ENCODE peak calls at places on chromosomes 6 and 20, in seven cellular contexts. A, H, X, Y, M, V and R are unnamed samples. For H3K36me3 and H3K27me3, the result is how much of the 10 kb centered on the place peaks cover.

GRCh38 chr6:20266851-20267608 is 54.8 kb upstream of the MBOAT1 start:
- DNase-seq in A (no peak), H (no peak), X (peak), Y (no peak), M (no peak), V (no peak), R (no peak)

GRCh38 chr20:528923-529594 is 14.5 kb downstream of the CSNK2A1 start:
- DNase-seq in A (peak), H (peak), X (peak), Y (no peak), M (no peak), V (peak), R (no peak)

GRCh38 chr6:43714311-43715055 is 26.9 kb upstream of the MRPS18A start:
- DNase-seq in A (no peak), H (peak), X (no peak), Y (no peak), M (no peak), V (peak), R (peak)

GRCh38 chr6:89412071-89413005 is at the start of gene RRAGD:
- DNase-seq in A (peak), H (no peak), X (peak), Y (peak), M (peak), V (peak), R (peak)

GRCh38 chr6:168533428-168533827 is 92.4 kb downstream of the SMOC2 start:
- DNase-seq in A (no peak), H (no peak), X (no peak), Y (no peak), M (no peak), V (no peak), R (peak)

GRCh38 chr20:38997622-38998021 is 35.5 kb downstream of the DHX35 start:
- DNase-seq in A (no peak), H (peak), X (no peak), Y (no peak), M (no peak), V (no peak), R (peak)

GRCh38 chr6:4185419-4185818 is 50.0 kb upstream of the ECI2 start:
- DNase-seq in A (no peak), H (no peak), X (no peak), Y (no peak), M (no peak), V (no peak), R (no peak)

GRCh38 chr6:136720045-136720760 is 72.1 kb downstream of the MAP3K5 start:
- DNase-seq in A (no peak), H (no peak), X (no peak), Y (no peak), M (no peak), V (no peak), R (no peak)

GRCh38 chr20:1619861-1620444 is at the start of gene SIRPB1:
- DNase-seq in A (no peak), H (no peak), X (peak), Y (no peak), M (no peak), V (no peak), R (no peak)

GRCh38 chr6:160931378-160932343 is 59.9 kb upstream of the MAP3K4 start:
- DNase-seq in A (no peak), H (no peak), X (peak), Y (no peak), M (no peak), V (peak), R (no peak)

GRCh38 chr20:47922280-47922675 is 137.0 kb upstream of the SULF2 start:
- DNase-seq in A (no peak), H (peak), X (peak), Y (no peak), M (no peak), V (peak), R (no peak)

GRCh38 chr6:147063469-147064031 is 140.7 kb upstream of the STXBP5 start:
- DNase-seq in A (peak), H (peak), X (peak), Y (no peak), M (no peak), V (peak), R (no peak)

GRCh38 chr6:46263709-46264091 is 92.9 kb upstream of the ENPP5 start:
- DNase-seq in A (no peak), H (peak), X (peak), Y (no peak), M (no peak), V (peak), R (no peak)

GRCh38 chr20:12199703-12200102 is 282.0 kb downstream of the BTBD3 start:
- DNase-seq in A (no peak), H (no peak), X (no peak), Y (no peak), M (no peak), V (no peak), R (no peak)

GRCh38 chr20:10603971-10604864 is 69.6 kb downstream of the JAG1 start:
- DNase-seq in A (peak), H (peak), X (peak), Y (no peak), M (no peak), V (peak), R (peak)

GRCh38 chr20:22863881-22864280 is 171.2 kb upstream of the SSTR4 start:
- DNase-seq in A (no peak), H (no peak), X (no peak), Y (no peak), M (no peak), V (no peak), R (peak)

GRCh38 chr20:11267131-11267761 is 593.4 kb upstream of the JAG1 start:
- DNase-seq in A (peak), H (peak), X (peak), Y (peak), M (no peak), V (peak), R (peak)

GRCh38 chr20:51386586-51386985 is 155.9 kb downstream of the NFATC2 start:
- DNase-seq in A (no peak), H (no peak), X (no peak), Y (no peak), M (no peak), V (no peak), R (no peak)

GRCh38 chr20:17556842-17557674 is 12.8 kb upstream of the DSTN start:
- DNase-seq in A (peak), H (peak), X (peak), Y (peak), M (no peak), V (peak), R (no peak)

GRCh38 chr6:37516076-37516919 is 16.6 kb upstream of the CCDC167 start:
- DNase-seq in A (no peak), H (no peak), X (peak), Y (peak), M (peak), V (no peak), R (peak)

GRCh38 chr6:1608976-1609661 is 596 bp upstream of the FOXC1 start:
- DNase-seq in A (peak), H (no peak), X (peak), Y (peak), M (no peak), V (peak), R (peak)

GRCh38 chr6:128538763-128539162 is 18.4 kb upstream of the PTPRK start:
- DNase-seq in A (peak), H (no peak), X (peak), Y (no peak), M (no peak), V (no peak), R (no peak)

GRCh38 chr6:32666420-32667300 is at the start of gene HLA-DQB1:
- DNase-seq in A (no peak), H (no peak), X (peak), Y (peak), M (peak), V (peak), R (no peak)

GRCh38 chr6:131080084-131080483 is 17.0 kb upstream of the EPB41L2 start:
- DNase-seq in A (no peak), H (no peak), X (no peak), Y (no peak), M (no peak), V (no peak), R (no peak)

GRCh38 chr6:149897015-149897697 is 757 bp downstream of the RAET1E start:
- DNase-seq in A (peak), H (peak), X (peak), Y (peak), M (no peak), V (peak), R (peak)

GRCh38 chr6:105642708-105643107 is 239.8 kb upstream of the PREP start:
- DNase-seq in A (peak), H (peak), X (peak), Y (no peak), M (no peak), V (peak), R (no peak)

GRCh38 chr6:105646391-105646867 is 243.5 kb upstream of the PREP start:
- DNase-seq in A (no peak), H (peak), X (peak), Y (no peak), M (no peak), V (no peak), R (no peak)

GRCh38 chr6:105645166-105645565 is 242.3 kb upstream of the PREP start:
- DNase-seq in A (no peak), H (no peak), X (no peak), Y (no peak), M (no peak), V (peak), R (no peak)

GRCh38 chr6:105645958-105646357 is 243.1 kb upstream of the PREP start:
- DNase-seq in A (no peak), H (no peak), X (no peak), Y (no peak), M (no peak), V (no peak), R (no peak)

GRCh38 chr6:105644073-105644489 is 241.2 kb upstream of the PREP start:
- DNase-seq in A (no peak), H (no peak), X (no peak), Y (no peak), M (no peak), V (no peak), R (no peak)
- H3K4me3 ChIP-seq in A (no peak), H (no peak), X (no peak), Y (no peak), M (no peak), V (no peak), R (no peak)

GRCh38 chr6:158071121-158072082 is 89.7 kb downstream of the SYNJ2 start:
- DNase-seq in A (no peak), H (no peak), X (no peak), Y (no peak), M (no peak), V (no peak), R (no peak)

GRCh38 chr6:158072083-158072721 is 90.5 kb downstream of the SYNJ2 start:
- DNase-seq in A (peak), H (peak), X (peak), Y (peak), M (peak), V (peak), R (peak)

GRCh38 chr6:158068893-158069799 is 87.5 kb downstream of the SYNJ2 start:
- DNase-seq in A (peak), H (peak), X (peak), Y (no peak), M (no peak), V (peak), R (no peak)

GRCh38 chr6:158068156-158068892 is 86.7 kb downstream of the SYNJ2 start:
- DNase-seq in A (no peak), H (no peak), X (no peak), Y (no peak), M (no peak), V (no peak), R (no peak)

GRCh38 chr6:158070513-158070912 is 88.8 kb downstream of the SYNJ2 start:
- DNase-seq in A (no peak), H (no peak), X (no peak), Y (no peak), M (no peak), V (no peak), R (no peak)
- H3K36me3 ChIP-seq in A (half or more), H (half or more), X (under half), Y (under half), M (under half), V (under half), R (under half)

DNA sequence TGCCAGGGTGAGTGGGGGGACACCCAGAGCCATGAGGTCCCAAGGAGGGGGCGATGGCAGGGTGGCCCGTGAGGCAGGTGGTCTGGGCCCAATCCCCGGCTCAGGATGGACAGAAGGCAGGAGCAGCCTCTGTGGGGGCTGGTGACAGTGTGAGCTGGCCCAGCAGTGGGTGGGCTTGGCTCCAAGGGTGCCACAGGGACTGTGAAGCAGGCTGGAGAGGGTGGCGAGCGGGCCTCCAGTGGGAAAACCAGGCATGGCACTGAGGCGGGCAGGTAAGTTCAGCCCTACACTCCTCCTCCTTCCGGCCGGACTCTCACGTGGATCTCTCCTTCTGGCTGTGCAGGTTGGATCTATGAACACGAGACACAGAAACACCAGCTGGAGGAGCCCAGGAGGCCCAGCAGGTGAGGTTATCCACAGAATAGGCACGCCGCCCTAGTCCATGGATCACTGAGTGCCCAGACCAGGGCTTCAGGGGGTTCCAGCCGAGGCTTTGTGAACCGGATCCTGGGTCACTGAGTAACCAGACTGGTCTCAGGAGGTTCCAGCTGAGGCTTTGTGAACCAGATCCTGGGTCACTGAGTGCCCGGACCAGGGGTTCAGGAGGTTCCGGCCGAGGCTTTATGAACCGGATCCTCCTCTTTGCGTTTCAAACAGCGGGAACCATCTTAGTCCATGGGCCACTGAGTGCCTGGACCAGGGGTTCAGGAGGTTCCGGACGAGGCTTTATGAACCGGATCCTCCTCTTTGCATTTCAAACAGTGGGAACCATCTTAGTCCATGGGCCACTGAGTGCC is 76.4 kb upstream of the BHLHE23 start:
- DNase-seq in A (no peak), H (no peak), X (no peak), Y (no peak), M (no peak), V (no peak), R (no peak)
- H3K27me3 ChIP-seq in A (half or more), H (under half), X (under half), Y (under half), M (under half), V (under half), R (under half)

GRCh38 chr6:10381133-10381829 is 33.6 kb downstream of the TFAP2A start:
- DNase-seq in A (no peak), H (no peak), X (no peak), Y (no peak), M (no peak), V (no peak), R (no peak)
- H3K4me3 ChIP-seq in A (no peak), H (no peak), X (no peak), Y (no peak), M (no peak), V (no peak), R (no peak)

DNA sequence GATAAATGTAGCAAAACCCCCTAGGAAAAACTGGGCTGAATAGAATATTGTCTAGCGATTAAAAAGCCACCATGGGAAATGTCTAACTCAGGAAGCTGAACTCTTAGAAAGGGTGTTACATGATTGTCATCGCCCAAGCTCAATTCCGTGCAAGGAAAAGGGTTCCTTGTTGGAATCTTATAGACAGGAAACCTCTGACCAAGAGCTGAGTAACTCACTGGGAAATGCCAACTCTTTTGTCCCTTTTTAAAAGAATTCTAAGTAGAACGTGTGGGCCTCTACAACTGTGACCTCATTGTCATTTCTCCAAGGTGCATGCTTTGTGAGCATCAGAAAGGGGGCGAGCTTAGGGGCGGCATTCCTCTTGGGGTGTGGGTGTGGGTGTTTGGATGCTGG is 88.1 kb downstream of the SYNJ2 start:
- DNase-seq in A (no peak), H (peak), X (peak), Y (no peak), M (no peak), V (peak), R (no peak)
- H3K36me3 ChIP-seq in A (half or more), H (half or more), X (under half), Y (under half), M (under half), V (under half), R (under half)

GRCh38 chr20:46035713-46036112 is 6.7 kb downstream of the SLC12A5 start:
- DNase-seq in A (no peak), H (no peak), X (no peak), Y (no peak), M (no peak), V (no peak), R (no peak)
- H3K27me3 ChIP-seq in A (under half), H (under half), X (under half), Y (under half), M (under half), V (half or more), R (under half)

DNA sequence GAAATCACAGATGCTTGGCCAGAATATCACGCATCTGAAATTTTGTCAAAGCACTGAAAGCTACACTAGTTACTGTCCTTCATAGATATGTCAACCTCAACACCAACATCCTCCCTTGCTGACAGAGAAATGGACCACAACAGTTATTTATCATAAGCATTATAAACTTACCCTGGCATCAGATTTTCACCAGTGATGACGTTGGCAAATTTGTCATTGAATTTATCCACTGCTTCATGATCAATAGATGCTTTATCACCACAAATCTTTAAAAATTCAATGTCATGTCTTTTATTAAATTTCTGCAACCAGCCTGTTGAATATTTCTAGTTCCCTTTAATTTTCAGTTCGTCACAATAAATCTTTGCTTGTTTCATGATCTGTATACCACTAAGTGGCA is 205.7 kb downstream of the GJA1 start:
- DNase-seq in A (no peak), H (no peak), X (no peak), Y (no peak), M (no peak), V (no peak), R (no peak)
- H3K4me3 ChIP-seq in A (no peak), H (no peak), X (no peak), Y (no peak), M (no peak), V (no peak), R (no peak)